ENCODE peak calls at places on chromosomes 16 and 17, in ten cellular contexts. W is cardiac muscle cell; V is thoracic aorta; T is RWPE2; I is A673; Q is skeletal muscle cell; M is AG10803; E is AG09309; H is Jurkat, Clone E6-1; Y is hepatocyte. Z is an unnamed sample.

GRCh38 chr17:2852729-2853110 is 56.5 kb downstream of the RAP1GAP2 start:
- DNase-seq in W (no peak), V (no peak), T (no peak), I (no peak), Q (no peak), M (no peak), E (no peak), H (no peak), Y (no peak), Z (no peak)

GRCh38 chr16:5603836-5604235 is 506.2 kb upstream of the EEF2KMT start:
- DNase-seq in W (no peak), V (no peak), T (no peak), I (no peak), Q (no peak), M (no peak), E (no peak), H (no peak), Y (no peak), Z (no peak)

GRCh38 chr16:48864055-48864454 is 254.1 kb upstream of the N4BP1 start:
- DNase-seq in W (no peak), V (no peak), T (no peak), I (no peak), Q (no peak), M (no peak), E (no peak), H (no peak), Y (no peak), Z (no peak)

GRCh38 chr16:9096416-9096952 is 5.0 kb downstream of the HAPSTR1 start:
- DNase-seq in W (no peak), V (no peak), T (no peak), I (no peak), Q (no peak), M (no peak), E (no peak), H (no peak), Y (no peak), Z (no peak)

GRCh38 chr16:996672-997071 is 15.1 kb downstream of the SOX8 start:
- DNase-seq in W (no peak), V (no peak), T (no peak), I (no peak), Q (no peak), M (no peak), E (no peak), H (no peak), Y (no peak), Z (no peak)

GRCh38 chr17:50048146-50048720 is 7.7 kb upstream of the ITGA3 start:
- DNase-seq in W (peak), V (no peak), T (peak), I (no peak), Q (no peak), M (no peak), E (no peak), H (no peak), Y (no peak), Z (no peak)

GRCh38 chr17:28622186-28622585 is 8.2 kb upstream of the RSKR start:
- DNase-seq in W (no peak), V (no peak), T (no peak), I (no peak), Q (no peak), M (no peak), E (no peak), H (no peak), Y (no peak), Z (no peak)

GRCh38 chr16:709651-710499 is 4.3 kb upstream of the FBXL16 start:
- DNase-seq in W (peak), V (no peak), T (no peak), I (peak), Q (peak), M (peak), E (no peak), H (peak), Y (peak), Z (no peak)

GRCh38 chr17:74206332-74206818 is 2.9 kb downstream of the RPL38 start:
- DNase-seq in W (no peak), V (no peak), T (no peak), I (no peak), Q (no peak), M (no peak), E (no peak), H (no peak), Y (no peak), Z (no peak)

GRCh38 chr16:2824626-2825025 is 5.5 kb upstream of the ZG16B start:
- DNase-seq in W (no peak), V (no peak), T (no peak), I (no peak), Q (no peak), M (no peak), E (no peak), H (no peak), Y (no peak), Z (no peak)

GRCh38 chr16:73196670-73197069 is 148.7 kb upstream of the ZFHX3 start:
- DNase-seq in W (peak), V (peak), T (no peak), I (peak), Q (no peak), M (peak), E (no peak), H (peak), Y (peak), Z (no peak)

GRCh38 chr17:74201250-74201649 is 2.2 kb upstream of the RPL38 start:
- DNase-seq in W (peak), V (no peak), T (no peak), I (peak), Q (no peak), M (peak), E (no peak), H (no peak), Y (no peak), Z (no peak)

GRCh38 chr16:73095885-73096341 is 48.0 kb upstream of the ZFHX3 start:
- DNase-seq in W (peak), V (no peak), T (no peak), I (peak), Q (no peak), M (no peak), E (no peak), H (peak), Y (peak), Z (no peak)

GRCh38 chr17:48728232-48729231 is at the start of gene HOXB13:
- DNase-seq in W (peak), V (no peak), T (peak), I (peak), Q (no peak), M (peak), E (peak), H (peak), Y (peak), Z (peak)

GRCh38 chr17:42679001-42679491 is 2.3 kb upstream of the PLEKHH3 start:
- DNase-seq in W (peak), V (no peak), T (no peak), I (peak), Q (no peak), M (peak), E (no peak), H (peak), Y (peak), Z (no peak)

GRCh38 chr17:7551396-7551795 is 2.5 kb downstream of the TNFSF12 start:
- DNase-seq in W (no peak), V (no peak), T (no peak), I (no peak), Q (no peak), M (no peak), E (no peak), H (no peak), Y (no peak), Z (no peak)
- H3K4me3 ChIP-seq in W (no peak), V (no peak), T (no peak), I (no peak), Q (no peak), M (no peak), E (no peak), H (no peak), Y (no peak), Z (no peak)

GRCh38 chr17:9612016-9612415 is 33.3 kb upstream of the USP43 start:
- DNase-seq in W (no peak), V (no peak), T (no peak), I (no peak), Q (no peak), M (no peak), E (no peak), H (no peak), Y (no peak), Z (no peak)

GRCh38 chr17:9606453-9606852 is 30.0 kb downstream of the CFAP52 start:
- DNase-seq in W (no peak), V (no peak), T (no peak), I (no peak), Q (no peak), M (no peak), E (no peak), H (no peak), Y (no peak), Z (no peak)

GRCh38 chr17:9615486-9615885 is 29.8 kb upstream of the USP43 start:
- DNase-seq in W (peak), V (no peak), T (no peak), I (no peak), Q (no peak), M (peak), E (no peak), H (no peak), Y (no peak), Z (no peak)

GRCh38 chr17:9611557-9611956 is 33.8 kb upstream of the USP43 start:
- DNase-seq in W (no peak), V (no peak), T (no peak), I (no peak), Q (no peak), M (no peak), E (no peak), H (no peak), Y (no peak), Z (no peak)
- H3K4me3 ChIP-seq in W (no peak), V (no peak), T (no peak), I (no peak), Q (no peak), M (no peak), E (no peak), H (no peak), Y (no peak), Z (no peak)

DNA sequence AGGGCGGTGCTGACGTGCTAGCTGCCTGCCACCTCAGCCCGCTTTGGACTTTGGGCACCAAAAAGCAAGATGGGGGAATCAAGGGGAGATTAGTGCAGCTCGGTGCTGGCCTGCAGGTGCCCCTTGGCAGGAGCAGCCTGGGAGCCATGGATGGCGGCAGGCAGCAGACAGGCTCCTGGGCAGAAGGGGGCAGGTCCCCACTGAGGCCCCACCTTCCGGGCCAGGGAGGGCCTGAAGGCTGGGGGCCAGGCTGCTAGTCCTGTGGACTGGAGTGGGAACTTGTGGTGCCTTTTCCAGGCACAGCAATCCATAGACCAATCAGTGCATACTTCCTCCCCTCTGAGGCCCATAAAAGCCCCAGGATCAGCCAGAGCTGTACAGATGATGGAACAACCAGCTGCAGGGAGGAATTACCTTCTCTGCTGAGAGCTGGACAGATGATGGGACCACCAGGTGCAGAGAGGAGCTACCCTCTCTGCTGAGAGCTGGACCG is 64.0 kb downstream of the USP32 start:
- DNase-seq in W (no peak), V (no peak), T (no peak), I (no peak), Q (no peak), M (no peak), E (no peak), H (no peak), Y (no peak), Z (no peak)
- H3K4me3 ChIP-seq in W (no peak), V (no peak), T (no peak), I (no peak), Q (no peak), M (no peak), E (no peak), H (no peak), Y (no peak), Z (no peak)

DNA sequence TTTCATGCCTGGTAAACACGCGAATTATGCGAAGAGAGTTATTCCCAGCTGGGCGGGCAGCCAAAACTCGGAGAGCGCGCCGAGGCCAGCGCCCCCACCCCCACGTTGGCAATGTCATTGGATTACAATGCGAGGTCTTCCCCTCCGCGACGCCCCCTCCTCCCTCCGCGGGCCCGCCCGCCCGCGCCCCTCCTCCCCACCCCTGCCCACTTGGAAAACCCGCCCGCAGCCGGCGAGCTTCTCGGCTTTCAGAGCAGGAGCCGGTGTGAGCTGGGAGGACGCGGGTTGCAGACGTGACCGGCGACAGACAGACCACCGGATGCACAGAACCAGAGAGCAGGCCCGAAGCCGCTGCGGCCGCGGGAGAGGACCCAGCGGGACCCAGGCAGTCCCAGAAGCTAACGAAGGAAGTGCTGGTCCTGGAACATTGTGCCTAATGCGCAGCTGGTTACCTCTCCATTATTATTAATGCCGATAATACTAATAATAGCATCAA is 4.0 kb downstream of the NOG start:
- DNase-seq in W (no peak), V (no peak), T (no peak), I (no peak), Q (no peak), M (no peak), E (no peak), H (no peak), Y (peak), Z (no peak)
- H3K4me3 ChIP-seq in W (peak), V (peak), T (peak), I (peak), Q (peak), M (peak), E (peak), H (no peak), Y (peak), Z (peak)

GRCh38 chr16:55512941-55513340 is 4.1 kb downstream of the LPCAT2 start:
- DNase-seq in W (no peak), V (no peak), T (no peak), I (no peak), Q (no peak), M (no peak), E (no peak), H (no peak), Y (no peak), Z (no peak)

GRCh38 chr16:55508271-55508921 is 476 bp upstream of the LPCAT2 start:
- DNase-seq in W (no peak), V (no peak), T (no peak), I (no peak), Q (no peak), M (no peak), E (no peak), H (no peak), Y (no peak), Z (no peak)

GRCh38 chr16:55513616-55514015 is 4.7 kb downstream of the LPCAT2 start:
- DNase-seq in W (no peak), V (no peak), T (no peak), I (no peak), Q (no peak), M (no peak), E (no peak), H (no peak), Y (no peak), Z (no peak)

GRCh38 chr16:55508941-55509920 is at the start of gene LPCAT2:
- DNase-seq in W (peak), V (no peak), T (peak), I (peak), Q (no peak), M (peak), E (no peak), H (peak), Y (peak), Z (no peak)

DNA sequence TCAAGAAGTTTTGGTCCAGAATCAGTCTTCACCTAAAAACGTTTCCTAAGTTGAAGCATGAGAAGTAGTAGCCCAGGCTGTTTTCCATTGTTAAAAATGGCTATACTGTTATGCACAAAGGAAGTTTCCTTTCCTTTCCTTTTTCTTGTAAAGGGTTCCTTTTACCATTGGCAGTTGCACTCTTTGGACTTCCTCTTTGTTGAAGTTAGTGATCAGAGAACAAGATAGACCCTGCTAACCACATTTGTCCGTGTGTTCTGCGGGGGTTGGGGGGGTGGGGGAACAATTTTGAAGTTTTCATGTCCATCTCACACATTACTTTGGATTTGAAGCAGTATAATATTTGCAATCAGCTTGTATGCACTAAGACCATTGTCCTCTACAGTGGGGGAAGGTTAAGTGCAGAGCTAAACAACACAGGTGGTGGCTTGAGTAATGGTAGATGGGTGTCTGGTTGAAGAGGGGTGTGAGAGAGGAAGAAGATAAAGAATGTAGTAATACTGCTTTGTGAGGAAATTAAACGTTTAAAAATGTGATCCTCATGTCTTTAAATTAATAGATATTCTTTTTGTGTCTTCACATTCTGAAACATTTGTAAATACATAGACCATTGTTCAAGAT is 1.4 kb downstream of the LPCAT2 start:
- DNase-seq in W (no peak), V (no peak), T (no peak), I (no peak), Q (no peak), M (no peak), E (no peak), H (no peak), Y (no peak), Z (no peak)
- H3K4me3 ChIP-seq in W (no peak), V (peak), T (peak), I (peak), Q (peak), M (peak), E (no peak), H (no peak), Y (no peak), Z (no peak)

GRCh38 chr16:56608876-56609462 is 585 bp downstream of the MT2A start:
- DNase-seq in W (no peak), V (no peak), T (peak), I (peak), Q (no peak), M (no peak), E (no peak), H (no peak), Y (no peak), Z (no peak)
- H3K4me3 ChIP-seq in W (peak), V (peak), T (peak), I (peak), Q (peak), M (peak), E (peak), H (peak), Y (no peak), Z (peak)

DNA sequence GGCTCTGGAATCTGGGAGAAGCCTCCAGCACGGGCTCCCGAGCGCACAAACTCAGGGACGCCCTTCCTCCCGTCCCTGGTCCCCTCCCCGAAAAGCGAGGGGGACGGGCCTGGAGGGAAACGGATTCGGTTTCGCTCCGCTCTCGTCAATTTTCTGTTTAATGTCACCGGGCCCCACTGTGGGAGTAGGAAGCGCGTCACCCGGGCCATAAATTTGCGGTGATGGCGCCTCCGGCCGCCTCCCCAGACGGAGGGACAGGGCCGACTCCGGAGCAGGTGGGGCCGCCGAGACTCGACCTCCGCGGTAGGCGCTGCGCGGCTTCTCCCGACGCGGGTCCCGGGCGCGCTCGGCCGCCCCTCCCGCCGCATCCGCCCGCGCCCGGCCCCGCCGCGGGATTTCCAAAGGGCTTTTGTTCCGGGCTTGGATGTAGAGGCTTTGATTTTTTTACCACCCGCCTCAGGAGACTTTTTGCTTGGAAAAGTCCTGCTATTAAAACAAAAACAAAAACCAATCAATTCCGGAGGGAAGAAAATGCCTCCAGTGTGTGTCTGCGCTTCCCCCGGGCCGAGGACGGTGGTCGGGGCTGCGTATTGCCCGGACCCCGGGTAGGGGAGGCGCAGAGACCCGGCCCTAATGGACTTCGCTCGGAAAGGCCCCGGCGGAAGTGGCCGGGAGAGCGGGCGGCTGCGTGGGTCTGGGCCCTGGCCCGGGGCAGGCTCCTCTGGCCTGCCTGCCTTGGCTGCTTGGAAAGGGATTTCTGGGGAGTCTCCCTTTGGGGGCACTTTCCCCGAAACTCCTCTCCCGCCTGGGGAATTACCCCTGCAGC is 7.8 kb upstream of the BAHCC1 start:
- DNase-seq in W (peak), V (no peak), T (no peak), I (peak), Q (no peak), M (peak), E (no peak), H (no peak), Y (peak), Z (no peak)
- H3K4me3 ChIP-seq in W (peak), V (peak), T (peak), I (peak), Q (peak), M (peak), E (peak), H (peak), Y (peak), Z (no peak)

GRCh38 chr17:40614431-40615294 is 33.0 kb downstream of the SMARCE1 start:
- DNase-seq in W (no peak), V (no peak), T (no peak), I (no peak), Q (no peak), M (no peak), E (no peak), H (no peak), Y (no peak), Z (no peak)
- H3K4me3 ChIP-seq in W (no peak), V (no peak), T (no peak), I (no peak), Q (no peak), M (no peak), E (no peak), H (no peak), Y (no peak), Z (peak)

DNA sequence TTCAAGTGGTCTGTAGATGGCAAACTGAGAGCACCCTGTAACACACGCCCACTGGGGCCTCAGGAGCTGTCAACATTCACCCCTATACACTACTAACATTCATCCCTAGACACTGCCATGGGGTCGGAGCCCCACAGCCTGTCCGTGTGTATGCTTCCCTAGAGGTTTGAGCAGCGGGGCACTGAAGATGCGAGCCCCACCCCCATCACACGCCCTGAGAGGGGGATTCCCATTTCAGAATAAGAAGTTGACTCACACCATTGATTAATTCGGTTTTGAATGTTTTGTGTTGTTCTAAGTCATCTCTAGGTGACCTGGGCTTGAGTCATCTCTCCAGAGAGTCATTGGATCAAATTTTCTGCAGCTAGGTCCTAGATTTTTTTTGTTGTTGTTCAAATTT is 37.3 kb upstream of the MMD start:
- DNase-seq in W (no peak), V (no peak), T (no peak), I (no peak), Q (no peak), M (peak), E (no peak), H (no peak), Y (no peak), Z (no peak)
- H3K4me3 ChIP-seq in W (no peak), V (no peak), T (no peak), I (no peak), Q (no peak), M (no peak), E (no peak), H (no peak), Y (no peak), Z (no peak)